ENCODE peak calls at places on chromosomes 12 and 14, in seven cellular contexts. F is left lung; D is GM23248; G is CD8-positive, alpha-beta memory T cell; J is WERI-Rb-1; B is lower lobe of right lung; X is RWPE2. S is an unnamed sample.

GRCh38 chr12:49901026-49901425 is 2.7 kb downstream of the FAIM2 start:
- DNase-seq in D (no peak), G (no peak), F (no peak), X (no peak), B (no peak), J (no peak), S (no peak)

GRCh38 chr14:63045234-63045611 is at the start of gene KCNH5:
- DNase-seq in B (peak; percentile 46), D (peak; percentile 47), F (no peak), J (peak; percentile 78), G (no peak), X (peak; percentile 67), S (no peak)

GRCh38 chr14:50272498-50272897 is 39.5 kb downstream of the L2HGDH start:
- DNase-seq in X (no peak), J (no peak), G (no peak), D (peak; percentile 0), F (no peak), B (no peak), S (no peak)

GRCh38 chr14:50396636-50397460 is at the start of gene CDKL1:
- DNase-seq in X (peak; percentile 83), B (peak; percentile 80), F (peak; percentile 77), G (peak; percentile 15), J (peak; percentile 59), D (peak; percentile 83), S (no peak)

GRCh38 chr14:23638414-23639047 is 2.4 kb downstream of the DHRS2 start:
- DNase-seq in B (no peak), F (no peak), D (no peak), G (no peak), X (no peak), J (no peak), S (no peak)

GRCh38 chr12:22733756-22734155 is 108.8 kb downstream of the ETNK1 start:
- DNase-seq in D (peak; percentile 53), X (no peak), G (no peak), J (no peak), F (no peak), B (no peak), S (no peak)

GRCh38 chr14:24339284-24340151 is at the start of gene RIPK3:
- DNase-seq in G (peak; percentile 50), B (peak; percentile 87), F (peak; percentile 79), J (no peak), D (peak; percentile 42), X (no peak), S (peak; percentile 78)

GRCh38 chr12:89775336-89776005 is 66.8 kb upstream of the ATP2B1 start:
- DNase-seq in F (no peak), G (no peak), X (no peak), B (no peak), J (no peak), D (no peak), S (no peak)

GRCh38 chr12:102549691-102550090 is 69.3 kb upstream of the IGF1 start:
- DNase-seq in D (no peak), F (no peak), G (no peak), B (no peak), J (no peak), X (no peak), S (no peak)

GRCh38 chr12:77777274-77777673 is 53.4 kb upstream of the NAV3 start:
- DNase-seq in J (no peak), D (no peak), F (no peak), B (no peak), X (no peak), G (no peak), S (no peak)

GRCh38 chr14:92970233-92970625 is 47.3 kb downstream of the CHGA start:
- DNase-seq in J (no peak), G (no peak), X (no peak), F (no peak), B (peak; percentile 28), D (no peak), S (no peak)

GRCh38 chr12:57620936-57621496 is 9.8 kb downstream of the ARHGEF25 start:
- DNase-seq in J (no peak), X (peak; percentile 43), D (peak; percentile 44), B (no peak), G (no peak), F (no peak), S (no peak)

GRCh38 chr12:65741662-65742480 is 82.4 kb upstream of the HMGA2 start:
- DNase-seq in G (no peak), B (no peak), J (peak; percentile 69), X (peak; percentile 69), D (peak; percentile 79), F (no peak), S (no peak)

GRCh38 chr12:107379852-107380567 is 286.7 kb upstream of the CRY1 start:
- DNase-seq in J (peak; percentile 37), D (peak; percentile 69), B (no peak), X (peak; percentile 77), F (no peak), G (no peak), S (no peak)

GRCh38 chr12:57893460-57894353 is 47.2 kb upstream of the CTDSP2 start:
- DNase-seq in J (no peak), X (no peak), F (peak; percentile 84), G (no peak), D (peak; percentile 94), B (peak; percentile 88), S (no peak)

GRCh38 chr12:88578274-88578673 is 2.0 kb downstream of the KITLG start:
- DNase-seq in J (peak; percentile 14), F (no peak), G (no peak), D (peak; percentile 56), B (no peak), X (no peak), S (no peak)

DNA sequence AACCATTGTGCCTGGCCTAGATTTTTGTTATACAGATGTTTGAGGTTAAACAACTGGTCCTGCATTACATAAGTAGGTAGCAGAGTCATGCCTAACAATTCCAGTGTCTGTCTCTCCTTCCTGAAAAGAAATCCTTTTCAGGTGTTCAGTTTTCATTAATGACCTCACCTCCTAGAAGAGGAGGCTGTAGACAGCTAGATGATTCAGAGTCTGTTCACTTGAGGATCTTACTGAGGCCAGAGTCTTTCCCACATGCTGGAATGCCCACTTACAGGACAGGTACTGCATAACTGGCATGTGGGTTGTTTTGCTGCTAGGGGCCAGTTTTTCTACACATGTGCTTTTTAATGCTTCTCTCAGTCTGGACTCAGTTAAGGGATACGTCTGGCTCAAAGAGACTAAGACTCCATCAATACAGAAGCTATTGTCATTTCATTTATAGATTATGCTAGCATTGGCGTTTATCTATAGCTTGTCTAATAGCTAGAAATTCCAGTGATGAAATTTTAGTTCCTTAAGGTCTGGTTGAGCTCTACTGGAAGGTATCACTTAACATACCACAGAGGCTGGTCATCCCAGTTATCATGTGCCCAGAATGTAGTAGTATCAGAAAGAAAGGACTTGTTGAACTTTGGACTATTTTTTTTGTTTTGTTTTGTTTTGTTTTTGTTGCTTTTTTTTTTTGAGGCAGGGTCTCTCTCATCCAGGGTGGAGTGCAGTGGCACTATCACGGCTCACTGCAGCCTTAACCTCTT is 206.4 kb downstream of the ERC1 start:
- DNase-seq in X (no peak), F (no peak), B (no peak), G (no peak), J (no peak), D (peak; percentile 47), S (no peak)
- H3K27ac ChIP-seq in X (peak overlapping the region; percentile 92), F (no peak overlapping the region), B (no peak overlapping the region), G (no peak overlapping the region), J (no peak overlapping the region), D (no peak overlapping the region), S (no peak overlapping the region)

GRCh38 chr12:31843399-31844095 is 114.7 kb upstream of the AMN1 start:
- DNase-seq in B (no peak), G (no peak), J (no peak), X (no peak), D (no peak), F (no peak), S (no peak)
- H3K9me3 ChIP-seq in B (peaks cover 8% of the 10 kb centered on the region), G (no peaks in the 10 kb centered on the region), J (peaks cover 12% of the 10 kb centered on the region), X (peaks cover 5% of the 10 kb centered on the region), D (no peaks in the 10 kb centered on the region), F (no peaks in the 10 kb centered on the region), S (peaks cover 4% of the 10 kb centered on the region)

GRCh38 chr14:68908860-68909259 is 70.2 kb downstream of the ACTN1 start:
- DNase-seq in B (peak; percentile 27), D (no peak), X (no peak), F (no peak), J (no peak), G (no peak), S (no peak)

GRCh38 chr14:68910540-68910939 is 68.6 kb downstream of the ACTN1 start:
- DNase-seq in F (no peak), D (no peak), G (no peak), X (no peak), J (no peak), B (peak; percentile 4), S (no peak)

GRCh38 chr14:68906439-68906838 is 72.7 kb downstream of the ACTN1 start:
- DNase-seq in J (no peak), B (peak; percentile 14), G (no peak), F (no peak), X (no peak), D (no peak), S (no peak)

GRCh38 chr14:68905107-68905895 is 73.8 kb downstream of the ACTN1 start:
- DNase-seq in J (no peak), B (no peak), X (no peak), G (no peak), D (peak; percentile 37), F (no peak), S (no peak)

GRCh38 chr14:68908201-68908600 is 70.9 kb downstream of the ACTN1 start:
- DNase-seq in B (peak; percentile 28), X (no peak), F (no peak), G (no peak), D (no peak), J (no peak), S (no peak)
- H3K27ac ChIP-seq in B (no peak overlapping the region), X (no peak overlapping the region), F (no peak overlapping the region), G (no peak overlapping the region), D (no peak overlapping the region), J (no peak overlapping the region), S (no peak overlapping the region)

DNA sequence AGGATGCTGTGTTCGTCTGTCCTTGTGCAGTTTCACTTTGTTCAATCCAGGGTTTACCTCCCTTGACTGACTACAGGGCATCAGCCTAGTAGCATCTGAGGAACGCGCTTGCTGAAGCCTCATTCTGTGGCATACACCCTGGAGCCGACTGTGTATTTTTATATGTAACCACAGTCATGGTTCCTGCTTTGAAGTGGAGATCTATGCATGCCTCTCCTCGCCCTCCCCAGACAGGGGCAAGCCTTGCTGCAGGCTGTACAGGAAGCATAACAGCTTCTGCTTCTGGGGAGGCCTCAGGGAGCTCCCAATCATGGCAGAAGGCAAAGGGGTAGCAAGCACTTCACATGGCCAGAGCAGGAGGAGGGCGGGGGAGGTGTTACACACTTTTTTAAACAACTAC is 262.1 kb downstream of the BCL11B start:
- DNase-seq in D (no peak), F (no peak), B (no peak), X (no peak), G (no peak), J (no peak), S (no peak)
- H3K9me3 ChIP-seq in D (no peaks in the 10 kb centered on the region), F (no peaks in the 10 kb centered on the region), B (no peaks in the 10 kb centered on the region), X (no peaks in the 10 kb centered on the region), G (no peaks in the 10 kb centered on the region), J (no peaks in the 10 kb centered on the region), S (no peaks in the 10 kb centered on the region)